ENCODE peak calls at places on chromosomes 5 and 9, in seven cellular contexts. Z is SK-N-SH, D is K562, P is GM12891, W is H1, X is HepG2, Y is GM12878. H is an unnamed sample.

GRCh38 chr5:181261320-181262085 is 560 bp upstream of the TRIM52 start:
- DNase-seq in P (peak; percentile 52), Z (peak; percentile 84), Y (no peak), W (peak; percentile 79), X (peak; percentile 61), D (peak; percentile 74), H (peak; percentile 45)

GRCh38 chr5:74122979-74123575 is 497.1 kb downstream of the ARHGEF28 start:
- DNase-seq in X (no peak), Y (no peak), Z (no peak), W (no peak), P (no peak), D (no peak), H (no peak)

GRCh38 chr5:154174091-154174490 is 16.4 kb upstream of the GALNT10 start:
- DNase-seq in P (no peak), Y (no peak), D (no peak), W (no peak), X (no peak), Z (no peak), H (no peak)

GRCh38 chr5:68547621-68548020 is 332.1 kb downstream of the PIK3R1 start:
- DNase-seq in Y (no peak), D (no peak), Z (no peak), W (no peak), X (no peak), P (no peak), H (no peak)

GRCh38 chr9:117156150-117156688 is 258.6 kb downstream of the ASTN2 start:
- DNase-seq in Y (no peak), W (no peak), Z (no peak), D (no peak), X (no peak), P (no peak), H (no peak)

GRCh38 chr5:80140496-80140895 is 105.3 kb downstream of the THBS4 start:
- DNase-seq in Y (no peak), Z (no peak), D (no peak), P (no peak), W (no peak), X (no peak), H (no peak)

GRCh38 chr9:24257726-24258125 is 288.0 kb downstream of the IZUMO3 start:
- DNase-seq in Z (no peak), Y (no peak), D (no peak), P (no peak), X (no peak), W (no peak), H (no peak)

GRCh38 chr5:96919754-96920197 is 16.1 kb upstream of the LNPEP start:
- DNase-seq in W (no peak), X (no peak), Y (no peak), Z (no peak), D (no peak), P (no peak), H (no peak)

GRCh38 chr9:127803507-127804352 is 1.0 kb downstream of the FPGS start:
- DNase-seq in Z (peak; percentile 64), W (no peak), Y (no peak), X (no peak), D (no peak), P (no peak), H (no peak)

GRCh38 chr9:76926324-76926731 is 20.4 kb upstream of the PRUNE2 start:
- DNase-seq in D (no peak), Z (no peak), P (no peak), X (no peak), W (no peak), Y (no peak), H (no peak)

GRCh38 chr9:96447406-96447805 is 2.6 kb upstream of the HABP4 start:
- DNase-seq in W (no peak), X (no peak), P (no peak), Z (no peak), Y (no peak), D (no peak), H (no peak)

GRCh38 chr5:38340961-38341500 is 82.7 kb downstream of the EGFLAM start:
- DNase-seq in D (no peak), W (no peak), Z (no peak), P (no peak), Y (no peak), X (no peak), H (no peak)

GRCh38 chr5:137497396-137498290 is 1.5 kb downstream of the SPOCK1 start:
- DNase-seq in W (peak; percentile 54), X (no peak), P (no peak), D (no peak), Y (no peak), Z (peak; percentile 21), H (no peak)

GRCh38 chr9:34500623-34501267 is 22.0 kb downstream of the ENHO start:
- DNase-seq in Y (no peak), P (peak; percentile 44), D (peak; percentile 73), Z (peak; percentile 79), X (peak; percentile 18), W (peak; percentile 91), H (peak; percentile 64)
- TF ChIP-seq TAF1 in Y (no peak), P (no peak), D (no peak), Z (no peak), X (no peak), W (no peak), H (no peak)

DNA sequence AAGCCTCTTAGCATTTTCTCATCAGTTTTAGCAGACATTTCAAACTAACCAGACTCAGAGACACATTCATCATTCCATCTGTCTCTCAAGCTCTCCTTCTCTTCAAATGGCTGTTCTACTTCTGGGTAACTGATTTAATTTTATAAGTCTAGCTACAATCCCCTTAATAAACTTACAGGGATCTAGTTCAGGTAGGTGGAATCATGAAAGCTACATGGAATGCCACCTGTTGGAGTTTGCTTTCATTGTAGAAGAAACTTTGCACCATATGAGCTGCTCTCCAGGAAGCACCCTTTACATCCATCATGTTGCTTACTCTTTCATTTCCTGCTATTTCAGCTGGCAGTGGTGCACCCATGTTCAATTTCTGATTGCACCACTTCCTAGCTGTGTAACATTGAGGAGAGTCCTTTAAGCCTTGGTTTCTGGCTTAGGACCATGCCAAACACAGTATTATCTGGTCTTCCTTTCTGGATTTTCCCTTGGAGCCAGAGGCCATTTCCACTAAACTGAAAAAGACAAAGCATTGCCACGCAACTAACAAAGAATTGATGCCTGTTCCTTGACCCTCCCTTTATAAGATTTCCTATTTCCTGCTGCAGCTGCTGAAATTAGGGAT is 123.3 kb upstream of the SLC12A2 start:
- DNase-seq in Y (no peak), D (no peak), X (no peak), P (no peak), W (no peak), Z (no peak), H (no peak)
- TF ChIP-seq TAF1 in Y (no peak), D (no peak), X (no peak), P (no peak), W (no peak), Z (no peak), H (no peak)

GRCh38 chr9:85534340-85534739 is 207.4 kb downstream of the AGTPBP1 start:
- DNase-seq in P (no peak), D (no peak), X (no peak), Y (no peak), W (no peak), Z (no peak), H (no peak)

GRCh38 chr9:85541876-85542275 is 199.9 kb downstream of the AGTPBP1 start:
- DNase-seq in Y (no peak), D (no peak), X (no peak), W (no peak), P (no peak), Z (no peak), H (no peak)

GRCh38 chr9:85533538-85533937 is 208.2 kb downstream of the AGTPBP1 start:
- DNase-seq in Y (no peak), P (no peak), X (no peak), D (no peak), Z (no peak), W (no peak), H (no peak)

GRCh38 chr9:85536514-85536913 is 205.2 kb downstream of the AGTPBP1 start:
- DNase-seq in Z (no peak), W (no peak), Y (no peak), P (no peak), D (no peak), X (no peak), H (no peak)

DNA sequence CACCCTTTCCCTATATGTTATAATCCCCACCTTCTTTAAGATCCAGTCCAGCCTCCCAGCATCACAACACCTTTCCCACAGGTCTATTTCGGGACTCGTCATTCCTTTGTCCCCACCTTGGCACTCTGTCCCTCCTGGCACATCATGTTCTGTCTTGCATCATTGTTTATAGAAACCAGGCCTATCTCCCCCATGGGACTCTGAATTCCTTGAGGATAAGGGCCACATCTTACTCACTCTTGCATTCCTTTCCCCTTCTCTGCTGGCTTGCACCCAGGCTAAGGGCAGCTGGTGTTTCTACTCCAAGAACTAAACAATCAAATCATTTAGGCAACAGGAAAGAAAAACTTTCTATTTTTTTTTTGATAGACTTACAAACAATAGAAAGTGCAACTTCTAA is 205.7 kb downstream of the AGTPBP1 start:
- DNase-seq in P (no peak), Z (no peak), W (no peak), Y (no peak), X (no peak), D (no peak), H (no peak)
- TF ChIP-seq TAF1 in P (no peak), Z (no peak), W (no peak), Y (no peak), X (no peak), D (no peak), H (no peak)

DNA sequence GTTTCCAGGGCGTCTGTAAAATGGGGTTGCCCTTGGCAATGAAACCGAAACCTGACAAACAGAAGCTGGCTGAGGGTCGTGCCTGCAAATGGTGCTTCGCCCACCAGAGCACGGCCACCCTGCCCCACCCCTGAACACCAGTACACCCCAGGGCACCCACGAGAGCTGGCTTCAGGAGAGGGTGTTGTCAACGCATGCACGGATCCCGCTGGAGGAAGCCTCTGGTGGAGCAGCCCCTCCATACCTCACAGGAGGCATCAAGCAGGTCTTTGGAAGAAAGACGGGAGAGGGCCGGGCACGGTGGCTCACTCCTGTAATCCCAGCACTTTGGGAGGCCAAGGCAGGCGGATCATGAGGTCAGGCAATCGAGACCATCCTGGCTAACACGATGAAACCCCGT is 8.6 kb downstream of the SLC6A3 start:
- DNase-seq in Z (no peak), W (no peak), X (no peak), Y (no peak), P (no peak), D (no peak), H (no peak)
- TF ChIP-seq TAF1 in Z (no peak), W (no peak), X (no peak), Y (no peak), P (no peak), D (no peak), H (no peak)

GRCh38 chr9:71663931-71664459 is 104.3 kb downstream of the CEMIP2 start:
- DNase-seq in P (no peak), Y (no peak), Z (no peak), D (no peak), X (peak; percentile 34), W (no peak), H (no peak)
- TF ChIP-seq TAF1 in P (no peak), Y (no peak), Z (no peak), D (no peak), X (no peak), W (no peak), H (no peak)

GRCh38 chr9:3571500-3571899 is 45.7 kb upstream of the RFX3 start:
- DNase-seq in X (no peak), Y (no peak), W (no peak), Z (no peak), D (no peak), P (no peak), H (no peak)
- TF ChIP-seq TAF1 in X (no peak), Y (no peak), W (no peak), Z (no peak), D (no peak), P (no peak), H (no peak)